ENCODE peak calls at places on chromosomes 5 and 9, in nine cellular contexts. E is HCT116, G is SK-N-SH, U is Panc1, T is A549, R is GM23338, J is HepG2, A is GM12878, O is K562. Y is an unnamed sample.

GRCh38 chr5:96645096-96645495 is 17.1 kb upstream of the CAST start:
- DNase-seq in E (no peak), G (no peak), U (no peak), T (no peak), R (no peak), J (no peak), A (no peak), O (no peak), Y (no peak)

GRCh38 chr5:1522601-1523479 is 920 bp downstream of the LPCAT1 start:
- DNase-seq in E (no peak), G (peak; percentile 74), U (no peak), T (no peak), R (no peak), J (no peak), A (no peak), O (peak; percentile 32), Y (no peak)

GRCh38 chr9:137463194-137463930 is 4.2 kb upstream of the NSMF start:
- DNase-seq in E (no peak), G (no peak), U (no peak), T (no peak), R (no peak), J (peak; percentile 45), A (no peak), O (no peak), Y (no peak)

GRCh38 chr5:132219289-132219970 is 8.2 kb downstream of the P4HA2 start:
- DNase-seq in E (no peak), G (no peak), U (no peak), T (no peak), R (no peak), J (no peak), A (no peak), O (no peak), Y (no peak)

GRCh38 chr9:89555426-89556375 is 49.1 kb upstream of the GADD45G start:
- DNase-seq in E (no peak), G (no peak), U (no peak), T (no peak), R (no peak), J (no peak), A (peak; percentile 58), O (no peak), Y (peak; percentile 65)

GRCh38 chr5:107367919-107368318 is 302.8 kb downstream of the EFNA5 start:
- DNase-seq in E (no peak), G (no peak), U (no peak), T (no peak), R (peak; percentile 30), J (no peak), A (no peak), O (no peak), Y (no peak)

GRCh38 chr5:137453476-137454080 is 45.5 kb downstream of the SPOCK1 start:
- DNase-seq in E (peak; percentile 12), G (no peak), U (no peak), T (peak; percentile 43), R (peak; percentile 89), J (peak; percentile 5), A (no peak), O (peak; percentile 51), Y (no peak)

GRCh38 chr5:77095189-77095588 is 8.1 kb upstream of the ZBED3 start:
- DNase-seq in E (no peak), G (no peak), U (no peak), T (no peak), R (no peak), J (no peak), A (no peak), O (no peak), Y (no peak)

GRCh38 chr5:107786424-107786823 is 115.7 kb upstream of the EFNA5 start:
- DNase-seq in E (no peak), G (no peak), U (no peak), T (no peak), R (no peak), J (no peak), A (no peak), O (no peak), Y (no peak)

GRCh38 chr5:82796643-82797416 is 280.4 kb downstream of the TMEM167A start:
- DNase-seq in E (no peak), G (no peak), U (no peak), T (no peak), R (peak; percentile 50), J (no peak), A (no peak), O (peak; percentile 4), Y (no peak)

GRCh38 chr9:124197177-124198095 is 60.3 kb upstream of the NEK6 start:
- DNase-seq in E (no peak), G (no peak), U (no peak), T (no peak), R (no peak), J (no peak), A (peak; percentile 95), O (peak; percentile 68), Y (peak; percentile 95)

GRCh38 chr5:20497356-20497755 is 509.4 kb upstream of the CDH18 start:
- DNase-seq in E (no peak), G (no peak), U (no peak), T (peak; percentile 2), R (no peak), J (peak; percentile 68), A (no peak), O (no peak), Y (no peak)

GRCh38 chr5:112737088-112737471 is 605 bp upstream of the APC start:
- DNase-seq in E (no peak), G (no peak), U (no peak), T (no peak), R (no peak), J (no peak), A (no peak), O (no peak), Y (no peak)

DNA sequence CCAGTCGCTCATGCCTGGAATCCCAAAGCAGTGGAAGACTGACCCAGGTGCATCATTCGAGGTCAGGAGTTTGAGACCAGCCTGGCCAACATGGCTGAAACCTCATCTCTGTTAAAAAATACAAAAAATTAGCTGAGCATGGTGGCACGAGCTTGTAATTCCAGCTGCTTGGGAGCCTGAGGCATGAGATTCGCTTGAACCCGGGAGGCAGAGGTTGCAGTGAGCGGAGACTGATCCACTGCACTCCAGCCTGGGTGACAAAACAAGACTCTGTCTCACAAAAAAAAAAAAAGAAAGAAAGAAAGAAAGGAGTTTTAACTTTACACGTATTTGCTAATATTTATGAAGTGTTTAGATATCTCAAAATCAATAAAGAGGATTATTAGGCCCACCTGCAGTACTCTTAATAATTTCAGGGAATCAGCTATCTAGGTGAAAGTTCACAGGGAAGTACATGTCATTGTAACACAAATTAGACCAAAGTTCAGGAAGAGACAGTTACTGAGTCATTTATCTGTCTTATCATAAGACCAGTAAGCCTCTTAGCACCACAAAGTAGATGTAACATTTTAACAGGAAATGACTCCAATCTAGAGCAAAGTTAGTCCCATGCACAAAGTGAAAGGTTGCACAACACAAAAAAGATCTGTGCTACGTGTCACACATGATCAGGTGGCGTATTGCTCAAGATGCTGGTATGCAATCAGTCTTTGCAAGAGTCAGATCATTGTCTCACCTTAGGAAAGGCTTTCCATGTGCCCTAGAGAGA is 34.1 kb upstream of the PLIN2 start:
- DNase-seq in E (peak; percentile 76), G (no peak), U (peak; percentile 84), T (peak; percentile 93), R (peak; percentile 15), J (peak; percentile 100), A (peak; percentile 74), O (peak; percentile 77), Y (peak; percentile 89)
- TF ChIP-seq REST in E (no peak), G (no peak), U (no peak), T (no peak), R (no peak), J (peak; percentile 79), A (no peak), O (no peak), Y (no peak)

DNA sequence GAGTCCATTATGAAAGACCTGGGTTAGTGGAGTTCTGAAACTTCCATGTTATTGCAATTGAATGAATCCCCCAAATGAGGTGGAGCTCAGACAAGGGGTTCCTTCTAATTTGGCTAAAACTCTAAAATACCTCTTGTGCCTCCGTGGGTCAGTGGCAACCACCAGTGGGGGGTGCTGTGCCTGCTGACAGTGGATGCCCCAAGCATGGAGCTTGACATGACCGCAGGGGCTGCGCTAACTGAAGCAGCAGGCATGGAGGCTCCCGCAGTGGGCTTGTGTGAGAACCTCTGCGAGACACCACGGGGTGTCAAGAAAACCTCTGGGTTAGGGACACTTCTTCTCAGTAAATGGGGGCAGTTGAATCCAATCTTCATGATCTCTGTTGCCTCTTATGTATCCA is 200.5 kb downstream of the DRD1 start:
- DNase-seq in E (no peak), G (no peak), U (no peak), T (no peak), R (peak; percentile 36), J (no peak), A (no peak), O (no peak), Y (no peak)
- TF ChIP-seq CTCF in E (peak; percentile 23), G (no peak), U (no peak), T (no peak), R (peak; percentile 59), J (no peak), A (no peak), O (no peak), Y (no peak)

GRCh38 chr5:8557728-8558127 is 688.8 kb downstream of the MTRR start:
- DNase-seq in E (no peak), G (no peak), U (no peak), T (no peak), R (no peak), J (no peak), A (no peak), O (no peak), Y (no peak)
- TF ChIP-seq REST in E (no peak), G (no peak), U (no peak), T (no peak), R (no peak), J (no peak), A (no peak), O (no peak), Y (no peak)

GRCh38 chr5:179824745-179825112 is 4.0 kb downstream of the SQSTM1 start:
- DNase-seq in E (no peak), G (peak; percentile 8), U (no peak), T (no peak), R (no peak), J (no peak), A (no peak), O (no peak), Y (no peak)

GRCh38 chr5:179829732-179830435 is 9.2 kb downstream of the SQSTM1 start:
- DNase-seq in E (no peak), G (no peak), U (no peak), T (no peak), R (no peak), J (no peak), A (no peak), O (no peak), Y (no peak)

GRCh38 chr5:179828756-179829421 is 8.2 kb downstream of the SQSTM1 start:
- DNase-seq in E (no peak), G (no peak), U (no peak), T (no peak), R (no peak), J (no peak), A (no peak), O (no peak), Y (no peak)

GRCh38 chr5:179825655-179826182 is 5.0 kb downstream of the SQSTM1 start:
- DNase-seq in E (no peak), G (peak; percentile 36), U (no peak), T (peak; percentile 68), R (no peak), J (peak; percentile 93), A (no peak), O (no peak), Y (no peak)

DNA sequence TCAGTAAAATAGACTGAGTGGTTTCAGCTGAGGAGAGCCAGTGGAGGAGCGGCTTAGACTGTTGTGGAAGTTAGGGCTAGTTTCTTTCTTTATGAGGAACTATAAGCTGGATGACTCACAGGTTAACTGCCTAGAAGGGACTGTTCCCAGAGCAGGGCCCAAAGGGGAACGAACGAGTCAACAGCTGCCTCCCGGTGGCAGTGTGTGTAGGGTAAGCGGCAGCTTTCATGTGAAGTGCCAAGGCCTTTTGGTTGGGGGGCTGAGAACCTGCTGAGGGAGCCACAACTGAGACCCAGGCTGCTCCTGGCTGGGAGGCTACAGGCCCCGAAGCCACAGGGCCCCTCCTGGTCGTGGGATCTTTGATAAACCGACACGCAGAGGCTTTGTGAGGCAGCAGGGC is 7.0 kb downstream of the SQSTM1 start:
- DNase-seq in E (no peak), G (peak; percentile 12), U (no peak), T (no peak), R (peak; percentile 41), J (no peak), A (no peak), O (no peak), Y (peak; percentile 90)
- TF ChIP-seq CTCF in E (no peak), G (no peak), U (no peak), T (no peak), R (peak; percentile 40), J (peak; percentile 7), A (no peak), O (peak; percentile 8), Y (no peak)